ENCODE peak calls at places on chromosomes 7 and 10, in five cellular contexts. H is PC-3, X is MM.1S, E is neural progenitor cell, A is GM23338. P is an unnamed sample. For H3F3A, the result is how much of the 10 kb centered on the place peaks cover.

GRCh38 chr10:58082248-58082647 is 185.4 kb downstream of the IPMK start:
- DNase-seq in H (no peak), X (no peak), E (no peak), A (no peak), P (no peak)

GRCh38 chr7:152335900-152336571 is 99.8 kb downstream of the KMT2C start:
- DNase-seq in H (no peak), X (peak), E (no peak), A (no peak), P (no peak)

GRCh38 chr10:78171633-78172032 is 138.0 kb downstream of the RPS24 start:
- DNase-seq in H (no peak), X (no peak), E (no peak), A (peak), P (no peak)

GRCh38 chr10:32190890-32191491 is 134.8 kb upstream of the KIF5B start:
- DNase-seq in H (peak), X (peak), E (peak), A (peak), P (no peak)

GRCh38 chr7:105838273-105839141 is 37.9 kb downstream of the ATXN7L1 start:
- DNase-seq in H (no peak), X (no peak), E (no peak), A (peak), P (no peak)

GRCh38 chr10:79264942-79265341 is 82.3 kb upstream of the PPIF start:
- DNase-seq in H (peak), X (no peak), E (no peak), A (no peak), P (peak)

GRCh38 chr7:17690030-17690429 is 250.3 kb downstream of the SNX13 start:
- DNase-seq in H (peak), X (peak), E (no peak), A (no peak), P (peak)

GRCh38 chr10:126738001-126738400 is 67.5 kb upstream of the C10orf90 start:
- DNase-seq in H (no peak), X (no peak), E (no peak), A (no peak), P (no peak)

GRCh38 chr7:99762680-99763327 is 21.2 kb downstream of the CYP3A4 start:
- DNase-seq in H (peak), X (no peak), E (no peak), A (no peak), P (no peak)

GRCh38 chr10:110408203-110408871 is 89.4 kb upstream of the DUSP5 start:
- DNase-seq in H (peak), X (no peak), E (no peak), A (peak), P (peak)

GRCh38 chr7:134420509-134421125 is 38.3 kb downstream of the AKR1B1 start:
- DNase-seq in H (peak), X (peak), E (peak), A (peak), P (peak)

GRCh38 chr7:26083113-26083512 is 68.9 kb upstream of the NFE2L3 start:
- DNase-seq in H (peak), X (no peak), E (peak), A (no peak), P (peak)

GRCh38 chr10:133150226-133150625 is 9.8 kb upstream of the KNDC1 start:
- DNase-seq in H (no peak), X (no peak), E (no peak), A (no peak), P (no peak)

GRCh38 chr10:52197098-52197497 is 117.0 kb upstream of the DKK1 start:
- DNase-seq in H (no peak), X (no peak), E (no peak), A (no peak), P (no peak)

GRCh38 chr10:88270871-88271713 is 312.0 kb downstream of the RNLS start:
- DNase-seq in H (no peak), X (peak), E (no peak), A (no peak), P (no peak)

GRCh38 chr10:28845009-28845682 is 167.8 kb downstream of the BAMBI start:
- DNase-seq in H (no peak), X (no peak), E (no peak), A (no peak), P (no peak)

GRCh38 chr7:51300762-51301674 is 15.6 kb downstream of the COBL start:
- DNase-seq in H (no peak), X (no peak), E (no peak), A (no peak), P (no peak)

GRCh38 chr7:28112467-28112866 is 68.1 kb downstream of the JAZF1 start:
- DNase-seq in H (no peak), X (no peak), E (no peak), A (no peak), P (no peak)

GRCh38 chr7:115477193-115477651 is 553.3 kb downstream of the TFEC start:
- DNase-seq in H (no peak), X (no peak), E (peak), A (peak), P (no peak)

GRCh38 chr10:27285093-27285492 is 44.5 kb upstream of the ACBD5 start:
- DNase-seq in H (peak), X (peak), E (peak), A (peak), P (no peak)
- TF ChIP-seq CTCF in H (peak), X (peak), E (peak), A (peak), P (no peak)

DNA sequence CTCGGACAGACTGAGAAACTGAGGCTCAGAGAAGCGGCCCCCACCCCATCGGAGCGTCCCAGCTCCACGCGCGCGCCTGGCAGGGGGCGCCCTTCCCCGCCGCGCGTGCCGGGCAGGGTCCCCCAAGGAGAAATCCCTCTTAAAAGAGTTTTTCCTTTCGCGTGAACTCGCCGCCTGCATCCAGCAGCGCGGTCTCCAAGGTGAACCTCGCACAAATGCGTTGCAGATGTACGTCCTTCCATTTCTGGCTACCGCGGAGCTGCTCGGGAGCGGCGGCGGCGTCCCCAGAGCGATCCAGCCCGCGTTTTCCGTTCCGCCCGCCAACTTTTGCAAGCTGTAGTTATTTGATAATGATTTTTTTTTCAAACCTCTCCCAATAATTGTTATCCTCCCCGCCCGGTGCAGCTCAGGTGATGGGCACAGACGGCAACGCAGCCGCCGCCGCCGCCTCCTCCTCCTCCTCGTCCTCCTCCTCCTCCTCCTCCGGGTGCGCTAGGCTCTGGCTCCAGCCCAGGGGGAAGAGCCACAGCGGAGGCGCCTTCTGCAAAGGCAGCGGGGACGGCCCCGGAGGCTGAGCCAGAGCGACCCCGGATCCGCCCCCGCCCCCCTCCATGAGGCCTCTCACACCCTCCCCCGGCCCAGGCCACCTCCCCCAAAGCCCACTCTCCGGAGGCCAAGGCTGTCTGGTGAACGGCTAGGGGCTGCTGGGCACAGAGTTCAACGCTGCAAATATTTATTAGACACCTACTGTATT is 74.0 kb upstream of the CUX1 start:
- DNase-seq in H (peak), X (peak), E (peak), A (peak), P (peak)
- TF ChIP-seq EZH2 in H (no peak), X (no peak), E (peak), A (no peak), P (no peak)

DNA sequence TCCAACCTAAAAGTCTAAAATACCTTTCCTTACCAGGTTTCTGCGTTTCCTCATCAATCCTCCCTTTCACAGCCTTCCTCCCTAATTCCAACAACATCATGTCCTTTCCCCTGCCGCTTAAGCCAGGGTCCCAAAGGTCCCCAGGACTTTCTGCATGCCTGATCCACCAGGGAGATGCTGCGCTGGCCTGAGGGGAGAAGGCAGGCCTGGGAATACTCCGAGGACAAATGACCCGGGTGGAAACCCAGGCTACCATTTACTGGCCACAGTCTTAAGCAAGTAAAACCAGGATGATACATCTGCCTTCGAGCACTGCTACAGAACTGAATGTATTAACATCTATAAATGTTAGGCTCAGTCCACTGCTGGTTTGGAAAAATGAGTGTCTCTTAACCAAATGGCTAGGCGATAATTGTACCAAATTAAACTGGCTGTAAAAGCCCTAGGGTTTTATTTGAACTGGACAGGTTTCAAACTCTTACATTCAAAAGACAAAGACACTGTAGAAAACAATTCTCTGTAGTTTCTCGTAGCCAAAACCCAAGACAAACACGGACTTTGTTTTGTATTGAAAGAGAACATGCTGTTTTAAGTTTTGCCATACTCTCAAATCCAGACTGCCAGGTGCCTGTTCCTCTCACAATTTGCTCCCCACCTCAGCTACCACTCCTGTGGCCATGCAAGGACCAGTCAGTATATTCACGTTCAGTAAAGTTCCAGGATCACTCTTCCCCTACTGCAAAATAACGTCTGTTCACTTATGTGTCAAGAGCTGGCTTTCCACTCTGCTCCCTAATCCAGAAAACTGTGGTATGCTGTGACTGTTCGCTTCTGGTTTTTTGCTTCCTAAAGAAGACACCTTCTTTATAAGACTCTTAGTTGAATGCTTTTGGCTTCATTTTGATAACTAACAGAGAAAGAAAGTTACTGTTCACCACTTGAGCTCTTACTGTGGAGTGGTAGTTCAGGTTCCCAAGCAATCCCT is 145.7 kb downstream of the RNF216 start:
- DNase-seq in H (no peak), X (no peak), E (no peak), A (no peak), P (no peak)
- H3F3A ChIP-seq in H (under half), X (under half), E (half or more), A (under half), P (under half)

GRCh38 chr10:104043185-104043830 is 42.4 kb downstream of the COL17A1 start:
- DNase-seq in H (no peak), X (no peak), E (no peak), A (no peak), P (no peak)

GRCh38 chr10:104046651-104047050 is 39.0 kb downstream of the COL17A1 start:
- DNase-seq in H (no peak), X (no peak), E (no peak), A (no peak), P (no peak)

GRCh38 chr10:104043854-104044253 is 41.8 kb downstream of the COL17A1 start:
- DNase-seq in H (no peak), X (no peak), E (no peak), A (no peak), P (no peak)

GRCh38 chr10:104041891-104042535 is 43.7 kb downstream of the COL17A1 start:
- DNase-seq in H (no peak), X (no peak), E (no peak), A (no peak), P (no peak)

GRCh38 chr10:104045151-104046089 is 40.3 kb downstream of the COL17A1 start:
- DNase-seq in H (peak), X (peak), E (peak), A (peak), P (peak)
- TF ChIP-seq CTCF in H (peak), X (peak), E (peak), A (peak), P (peak)

P was measured in PC-9.